ENCODE peak calls at places on chromosomes 12 and 14, in nine cellular contexts. U, O, B, I, P, A, K, E and W are unnamed samples.
A peak's percentile ranks its signal among the peaks of the same experiment; 100 is the strongest.

GRCh38 chr14:22737052-22737451 is 29.4 kb upstream of the OXA1L start:
- DNase-seq in U (no peak), O (no peak), B (peak; percentile 28), I (no peak), P (no peak), A (no peak), K (no peak), E (no peak), W (no peak)

GRCh38 chr12:3313655-3314305 is 177.2 kb upstream of the PRMT8 start:
- DNase-seq in U (peak; percentile 60), O (peak; percentile 73), B (no peak), I (peak; percentile 53), P (no peak), A (peak; percentile 60), K (peak; percentile 27), E (no peak), W (no peak)

GRCh38 chr12:56189336-56189917 is at the start of gene SMARCC2:
- DNase-seq in U (peak; percentile 93), O (peak; percentile 93), B (peak; percentile 89), I (peak; percentile 90), P (peak; percentile 78), A (peak; percentile 76), K (peak; percentile 66), E (peak; percentile 97), W (peak; percentile 73)

GRCh38 chr12:28027947-28028724 is 55.6 kb upstream of the PTHLH start:
- DNase-seq in U (no peak), O (no peak), B (no peak), I (peak; percentile 28), P (no peak), A (no peak), K (no peak), E (no peak), W (peak; percentile 55)

GRCh38 chr14:49972199-49972671 is 79.4 kb downstream of the ARF6 start:
- DNase-seq in U (no peak), O (no peak), B (no peak), I (peak; percentile 88), P (no peak), A (peak; percentile 49), K (no peak), E (no peak), W (no peak)

GRCh38 chr12:108888031-108888430 is 8.1 kb downstream of the DAO start:
- DNase-seq in U (peak; percentile 42), O (no peak), B (no peak), I (no peak), P (no peak), A (no peak), K (no peak), E (no peak), W (no peak)

GRCh38 chr14:64755661-64756265 is 51.5 kb downstream of the PLEKHG3 start:
- DNase-seq in U (no peak), O (no peak), B (peak; percentile 70), I (peak; percentile 44), P (no peak), A (no peak), K (no peak), E (peak; percentile 74), W (peak; percentile 58)

GRCh38 chr12:835754-836493 is 83.5 kb downstream of the WNK1 start:
- DNase-seq in U (no peak), O (no peak), B (no peak), I (no peak), P (no peak), A (no peak), K (no peak), E (no peak), W (peak; percentile 45)

GRCh38 chr14:101809671-101810514 is 48.4 kb downstream of the PPP2R5C start:
- DNase-seq in U (peak; percentile 85), O (peak; percentile 91), B (peak; percentile 80), I (peak; percentile 94), P (peak; percentile 45), A (peak; percentile 89), K (peak; percentile 79), E (peak; percentile 93), W (peak; percentile 95)

GRCh38 chr14:74362361-74362915 is 14.2 kb downstream of the VRTN start:
- DNase-seq in U (peak; percentile 82), O (peak; percentile 92), B (peak; percentile 72), I (peak; percentile 76), P (peak; percentile 70), A (peak; percentile 52), K (peak; percentile 51), E (peak; percentile 87), W (peak; percentile 68)

GRCh38 chr12:27024291-27024690 is 1.9 kb downstream of the MED21 start:
- DNase-seq in U (no peak), O (no peak), B (no peak), I (no peak), P (no peak), A (no peak), K (no peak), E (no peak), W (no peak)

GRCh38 chr14:38958589-38958988 is 144.4 kb downstream of the SEC23A start:
- DNase-seq in U (no peak), O (no peak), B (no peak), I (no peak), P (no peak), A (no peak), K (no peak), E (no peak), W (peak; percentile 15)

GRCh38 chr12:104935892-104936291 is 22.2 kb downstream of the SLC41A2 start:
- DNase-seq in U (no peak), O (no peak), B (no peak), I (no peak), P (no peak), A (no peak), K (no peak), E (no peak), W (no peak)

GRCh38 chr14:36666416-36667206 is 5.0 kb downstream of the PAX9 start:
- DNase-seq in U (no peak), O (peak; percentile 82), B (no peak), I (no peak), P (peak; percentile 17), A (no peak), K (no peak), E (no peak), W (no peak)

GRCh38 chr14:52080817-52081755 is 12.2 kb upstream of the NID2 start:
- DNase-seq in U (no peak), O (no peak), B (no peak), I (peak; percentile 92), P (no peak), A (peak; percentile 19), K (no peak), E (peak; percentile 36), W (peak; percentile 92)

GRCh38 chr12:121264135-121264534 is 32.4 kb downstream of the CAMKK2 start:
- DNase-seq in U (no peak), O (no peak), B (no peak), I (no peak), P (no peak), A (no peak), K (no peak), E (no peak), W (no peak)

GRCh38 chr12:19299765-19300164 is 139.5 kb upstream of the AEBP2 start:
- DNase-seq in U (no peak), O (no peak), B (no peak), I (peak; percentile 20), P (no peak), A (no peak), K (no peak), E (peak; percentile 13), W (peak; percentile 78)

GRCh38 chr12:27400856-27401255 is 45.7 kb upstream of the SMCO2 start:
- DNase-seq in U (no peak), O (no peak), B (no peak), I (no peak), P (no peak), A (no peak), K (no peak), E (no peak), W (no peak)

GRCh38 chr12:46368684-46369083 is 3.9 kb downstream of the SLC38A2 start:
- DNase-seq in U (no peak), O (no peak), B (no peak), I (no peak), P (no peak), A (no peak), K (no peak), E (no peak), W (no peak)

GRCh38 chr12:14885718-14886201 is at the start of gene MGP:
- DNase-seq in U (peak; percentile 61), O (no peak), B (no peak), I (peak; percentile 10), P (no peak), A (no peak), K (no peak), E (peak; percentile 37), W (peak; percentile 81)

GRCh38 chr14:95522556-95522955 is 6.1 kb upstream of the SYNE3 start:
- DNase-seq in U (no peak), O (no peak), B (no peak), I (no peak), P (no peak), A (no peak), K (no peak), E (no peak), W (no peak)

GRCh38 chr12:95700316-95700785 is 90.2 kb downstream of the NTN4 start:
- DNase-seq in U (no peak), O (no peak), B (no peak), I (peak; percentile 92), P (no peak), A (no peak), K (no peak), E (no peak), W (peak; percentile 88)

GRCh38 chr14:20624495-20625070 is 16.9 kb downstream of the OR6S1 start:
- DNase-seq in U (peak; percentile 60), O (peak; percentile 85), B (peak; percentile 42), I (peak; percentile 83), P (no peak), A (no peak), K (no peak), E (peak; percentile 84), W (peak; percentile 54)

GRCh38 chr12:75905975-75906374 is 125.6 kb downstream of the PHLDA1 start:
- DNase-seq in U (no peak), O (no peak), B (no peak), I (no peak), P (no peak), A (no peak), K (no peak), E (no peak), W (no peak)

GRCh38 chr12:111034911-111035577 is 114.7 kb upstream of the MYL2 start:
- DNase-seq in U (no peak), O (peak; percentile 73), B (no peak), I (no peak), P (peak; percentile 41), A (no peak), K (no peak), E (no peak), W (no peak)

GRCh38 chr12:128076188-128076587 is 190.8 kb upstream of the TMEM132C start:
- DNase-seq in U (no peak), O (no peak), B (no peak), I (peak; percentile 83), P (no peak), A (no peak), K (no peak), E (peak; percentile 44), W (peak; percentile 19)

GRCh38 chr12:113186033-113186365 is 478 bp downstream of the RITA1 start:
- DNase-seq in U (no peak), O (no peak), B (no peak), I (no peak), P (no peak), A (no peak), K (no peak), E (peak; percentile 41), W (peak; percentile 24)

GRCh38 chr14:102608064-102608446 is 15.6 kb downstream of the RCOR1 start:
- DNase-seq in U (no peak), O (no peak), B (no peak), I (no peak), P (no peak), A (no peak), K (no peak), E (no peak), W (no peak)

GRCh38 chr14:106094654-106095189 is 568.3 kb downstream of the TMEM121 start:
- DNase-seq in U (no peak), O (no peak), B (peak; percentile 84), I (peak; percentile 1), P (no peak), A (no peak), K (no peak), E (no peak), W (no peak)

GRCh38 chr12:43282106-43282505 is 269.9 kb downstream of the ADAMTS20 start:
- DNase-seq in U (no peak), O (no peak), B (no peak), I (peak; percentile 40), P (no peak), A (no peak), K (no peak), E (peak; percentile 24), W (peak; percentile 54)

GRCh38 chr14:77918448-77918847 is 118.5 kb downstream of the ADCK1 start:
- DNase-seq in U (no peak), O (no peak), B (no peak), I (no peak), P (no peak), A (no peak), K (no peak), E (no peak), W (no peak)